ENCODE peak calls at places on chromosomes 11 and 22, in nine cellular contexts. Y is GM23248; U is CD4-positive, alpha-beta memory T cell; G is HCT116; X is left ventricle myocardium inferior; W is Karpas-422; O is psoas muscle; B is K562; T is cardiac muscle cell. A is an unnamed sample. For H3K4me1, the result is how much of the 10 kb centered on the place peaks cover.

GRCh38 chr11:44780940-44781631 is 54.3 kb downstream of the TSPAN18 start:
- DNase-seq in Y (no peak), U (no peak), G (no peak), X (peak), W (no peak), O (peak), B (peak), T (peak), A (peak)

GRCh38 chr11:78576549-78577097 is 2.0 kb upstream of the NARS2 start:
- DNase-seq in Y (no peak), U (no peak), G (no peak), X (no peak), W (no peak), O (no peak), B (no peak), T (no peak), A (no peak)

GRCh38 chr22:27534720-27535125 is 266.8 kb downstream of the MN1 start:
- DNase-seq in Y (peak), U (no peak), G (no peak), X (no peak), W (no peak), O (no peak), B (no peak), T (no peak), A (no peak)

GRCh38 chr11:30987819-30988218 is 381.7 kb downstream of the DCDC1 start:
- DNase-seq in Y (no peak), U (no peak), G (no peak), X (no peak), W (no peak), O (no peak), B (no peak), T (no peak), A (no peak)

GRCh38 chr22:42742940-42743339 is 22.3 kb upstream of the A4GALT start:
- DNase-seq in Y (peak), U (no peak), G (no peak), X (peak), W (peak), O (no peak), B (peak), T (no peak), A (no peak)

GRCh38 chr11:20355221-20356219 is 8.0 kb upstream of the HTATIP2 start:
- DNase-seq in Y (peak), U (no peak), G (peak), X (no peak), W (peak), O (no peak), B (peak), T (peak), A (no peak)

GRCh38 chr22:46453006-46453828 is 84.2 kb downstream of the CELSR1 start:
- DNase-seq in Y (no peak), U (no peak), G (no peak), X (no peak), W (no peak), O (no peak), B (no peak), T (no peak), A (no peak)

GRCh38 chr11:67484847-67485311 is 2.1 kb downstream of the AIP start:
- DNase-seq in Y (no peak), U (peak), G (no peak), X (no peak), W (peak), O (no peak), B (no peak), T (no peak), A (peak)

GRCh38 chr11:61787928-61788491 is 4.4 kb downstream of the TMEM258 start:
- DNase-seq in Y (peak), U (no peak), G (peak), X (no peak), W (peak), O (no peak), B (peak), T (peak), A (no peak)

GRCh38 chr11:3808846-3809623 is 675 bp downstream of the PGAP2 start:
- DNase-seq in Y (peak), U (peak), G (peak), X (no peak), W (peak), O (no peak), B (peak), T (peak), A (peak)

GRCh38 chr22:47129902-47130301 is 367.5 kb downstream of the TBC1D22A start:
- DNase-seq in Y (peak), U (no peak), G (peak), X (peak), W (no peak), O (no peak), B (peak), T (no peak), A (peak)

DNA sequence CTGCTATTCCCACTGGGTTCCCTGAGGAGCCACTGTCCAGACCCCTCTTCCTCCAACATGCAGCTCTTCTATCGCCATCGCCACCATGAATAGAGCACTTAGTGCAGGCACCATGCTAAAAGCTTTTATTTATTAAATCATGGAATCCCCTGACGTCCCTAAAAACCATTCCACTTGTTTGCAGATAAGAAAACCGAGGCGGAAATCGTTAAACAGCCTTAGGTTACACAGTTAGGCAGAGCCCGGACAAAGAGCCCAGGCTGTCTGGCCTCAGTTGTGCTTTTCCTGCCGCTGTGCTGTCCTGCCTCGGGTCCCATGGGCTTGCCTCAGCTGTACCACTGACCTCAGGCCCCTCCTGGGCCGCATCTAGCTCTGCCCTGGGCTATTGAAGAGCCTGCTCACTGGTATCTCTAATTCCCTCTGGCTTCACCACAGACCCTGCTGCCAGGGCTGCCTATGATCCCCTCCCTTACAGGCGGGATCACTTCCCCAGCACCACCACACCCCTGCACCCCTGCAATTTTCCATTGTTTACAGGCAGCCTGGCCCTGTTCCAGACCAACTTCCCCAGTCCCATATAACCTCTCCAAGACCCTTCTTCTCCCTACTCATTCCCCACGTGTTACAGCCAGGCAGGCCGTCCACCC is 13.0 kb upstream of the TUB start:
- DNase-seq in Y (no peak), U (no peak), G (no peak), X (peak), W (no peak), O (no peak), B (no peak), T (no peak), A (no peak)
- H3K4me1 ChIP-seq in Y (under half), U (under half), G (under half), X (half or more), W (under half), O (under half), B (under half), T (under half), A (under half)

GRCh38 chr11:46350695-46351094 is 3.4 kb downstream of the DGKZ start:
- DNase-seq in Y (no peak), U (no peak), G (no peak), X (no peak), W (no peak), O (no peak), B (no peak), T (no peak), A (no peak)
- H3K4me1 ChIP-seq in Y (under half), U (half or more), G (under half), X (half or more), W (half or more), O (under half), B (under half), T (under half), A (under half)

GRCh38 chr11:327581-327923 is 6.9 kb upstream of the IFITM3 start:
- DNase-seq in Y (no peak), U (no peak), G (no peak), X (no peak), W (no peak), O (no peak), B (no peak), T (no peak), A (no peak)
- H3K4me1 ChIP-seq in Y (under half), U (under half), G (under half), X (under half), W (under half), O (under half), B (half or more), T (under half), A (under half)

GRCh38 chr11:11982461-11982860 is 26.0 kb downstream of the DKK3 start:
- DNase-seq in Y (no peak), U (no peak), G (no peak), X (no peak), W (no peak), O (no peak), B (no peak), T (no peak), A (no peak)
- H3K4me1 ChIP-seq in Y (half or more), U (under half), G (under half), X (half or more), W (under half), O (under half), B (under half), T (under half), A (under half)

DNA sequence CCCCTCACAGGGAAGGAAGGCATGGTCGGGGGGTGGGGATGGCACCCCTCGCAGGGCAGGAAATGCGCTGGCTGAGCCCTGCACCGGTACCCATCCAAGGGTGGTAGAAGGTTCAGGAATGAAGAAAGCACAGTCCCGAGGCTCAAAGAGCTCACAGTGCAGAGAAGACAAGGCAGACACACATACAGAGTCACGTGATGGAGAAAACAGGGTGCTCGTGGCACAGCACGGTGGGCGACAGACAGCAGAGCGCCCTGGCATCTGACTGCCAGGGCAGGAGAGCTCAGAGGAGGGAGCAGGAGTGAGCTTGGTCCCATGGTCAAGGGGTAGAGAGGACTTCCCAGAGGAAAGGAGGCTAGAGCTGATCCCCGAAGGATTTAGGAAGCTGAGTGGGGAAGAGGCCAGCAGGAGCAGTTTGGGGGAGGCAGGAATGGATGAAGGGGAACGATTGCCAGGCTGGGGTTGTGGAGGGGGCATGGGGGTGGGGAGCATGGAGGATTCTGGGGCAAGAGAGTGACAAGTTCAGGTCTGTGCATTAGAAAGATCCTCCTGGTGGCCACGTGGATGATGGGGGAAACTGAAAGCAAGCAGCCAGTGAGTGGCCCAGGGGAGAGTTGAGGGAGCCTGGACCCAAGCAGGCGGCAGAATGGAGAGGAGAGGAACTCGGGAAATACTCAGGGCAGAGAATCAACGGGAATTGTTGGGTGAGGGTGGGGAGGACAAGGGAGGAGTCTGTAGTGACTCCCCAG is 43.9 kb downstream of the PDE2A start:
- DNase-seq in Y (no peak), U (no peak), G (no peak), X (no peak), W (no peak), O (no peak), B (peak), T (no peak), A (no peak)
- H3K4me1 ChIP-seq in Y (under half), U (under half), G (under half), X (half or more), W (under half), O (under half), B (under half), T (under half), A (under half)

GRCh38 chr22:29856496-29856895 is 18.4 kb upstream of the ASCC2 start:
- DNase-seq in Y (no peak), U (no peak), G (no peak), X (no peak), W (no peak), O (no peak), B (no peak), T (no peak), A (no peak)

GRCh38 chr22:29855611-29856181 is 17.6 kb upstream of the ASCC2 start:
- DNase-seq in Y (peak), U (no peak), G (no peak), X (peak), W (no peak), O (peak), B (no peak), T (peak), A (no peak)

GRCh38 chr22:29859976-29860766 is 22.1 kb upstream of the ASCC2 start:
- DNase-seq in Y (no peak), U (no peak), G (no peak), X (no peak), W (no peak), O (no peak), B (no peak), T (no peak), A (no peak)

DNA sequence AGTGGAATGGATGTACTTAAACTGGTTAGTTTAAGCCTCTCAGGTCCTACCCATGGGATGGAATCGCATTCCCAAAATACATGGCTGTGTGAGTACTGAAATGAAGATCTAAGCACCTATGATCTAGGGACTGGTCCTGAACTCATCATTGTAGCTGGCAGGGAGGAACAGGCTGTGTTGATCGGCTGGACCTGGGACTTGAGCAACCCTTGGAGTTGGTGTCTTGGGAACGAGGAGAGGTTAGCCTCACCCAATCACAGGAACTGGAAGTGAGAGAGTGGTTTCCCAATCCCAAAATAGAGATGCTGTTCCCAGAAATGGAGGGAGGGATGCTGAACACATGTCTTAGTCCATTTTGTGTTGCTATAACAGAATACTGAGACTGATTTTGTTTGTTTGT is 16.4 kb upstream of the ASCC2 start:
- DNase-seq in Y (no peak), U (no peak), G (no peak), X (no peak), W (no peak), O (no peak), B (no peak), T (no peak), A (no peak)
- H3K4me1 ChIP-seq in Y (under half), U (under half), G (under half), X (under half), W (under half), O (under half), B (under half), T (under half), A (under half)

GRCh38 chr11:10601722-10602281 is 33.3 kb upstream of the LYVE1 start:
- DNase-seq in Y (no peak), U (no peak), G (no peak), X (peak), W (no peak), O (peak), B (no peak), T (no peak), A (peak)

GRCh38 chr11:10602366-10602765 is 33.9 kb upstream of the LYVE1 start:
- DNase-seq in Y (no peak), U (no peak), G (no peak), X (no peak), W (no peak), O (no peak), B (no peak), T (no peak), A (peak)

GRCh38 chr11:10604340-10604748 is 35.9 kb upstream of the LYVE1 start:
- DNase-seq in Y (peak), U (no peak), G (no peak), X (peak), W (no peak), O (peak), B (no peak), T (no peak), A (no peak)

GRCh38 chr11:10602945-10603344 is 34.5 kb upstream of the LYVE1 start:
- DNase-seq in Y (no peak), U (no peak), G (no peak), X (no peak), W (no peak), O (no peak), B (no peak), T (no peak), A (no peak)

DNA sequence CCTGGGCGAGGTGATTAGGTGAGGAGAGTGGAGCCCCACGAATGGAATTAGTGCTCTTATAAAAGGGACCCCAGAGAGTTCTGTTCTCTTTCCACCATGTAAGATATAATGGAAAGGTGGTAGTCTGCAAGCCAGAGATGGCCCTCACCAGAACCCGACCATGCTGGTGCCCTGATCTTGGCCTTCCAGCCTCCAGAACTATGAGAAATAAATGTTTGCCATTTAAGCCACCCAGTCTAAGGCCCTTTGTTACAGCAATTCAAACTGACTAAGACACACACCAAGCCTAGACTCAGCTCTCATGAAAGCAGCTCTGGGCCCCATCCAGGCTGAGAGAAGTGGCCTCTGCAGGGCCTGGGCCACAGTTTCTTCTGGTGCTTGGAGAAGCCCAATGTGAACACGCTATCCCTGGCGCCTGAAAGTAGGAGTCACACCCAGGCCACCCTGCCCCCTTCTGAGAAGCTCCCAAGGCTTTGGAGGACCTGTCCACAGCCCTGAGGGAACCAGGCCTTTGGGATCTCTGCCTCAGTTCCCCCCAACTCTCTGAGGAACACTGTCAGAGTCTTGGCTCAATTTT is 35.3 kb upstream of the LYVE1 start:
- DNase-seq in Y (no peak), U (no peak), G (no peak), X (no peak), W (no peak), O (no peak), B (no peak), T (no peak), A (no peak)
- H3K4me1 ChIP-seq in Y (under half), U (under half), G (under half), X (under half), W (under half), O (under half), B (under half), T (under half), A (under half)

DNA sequence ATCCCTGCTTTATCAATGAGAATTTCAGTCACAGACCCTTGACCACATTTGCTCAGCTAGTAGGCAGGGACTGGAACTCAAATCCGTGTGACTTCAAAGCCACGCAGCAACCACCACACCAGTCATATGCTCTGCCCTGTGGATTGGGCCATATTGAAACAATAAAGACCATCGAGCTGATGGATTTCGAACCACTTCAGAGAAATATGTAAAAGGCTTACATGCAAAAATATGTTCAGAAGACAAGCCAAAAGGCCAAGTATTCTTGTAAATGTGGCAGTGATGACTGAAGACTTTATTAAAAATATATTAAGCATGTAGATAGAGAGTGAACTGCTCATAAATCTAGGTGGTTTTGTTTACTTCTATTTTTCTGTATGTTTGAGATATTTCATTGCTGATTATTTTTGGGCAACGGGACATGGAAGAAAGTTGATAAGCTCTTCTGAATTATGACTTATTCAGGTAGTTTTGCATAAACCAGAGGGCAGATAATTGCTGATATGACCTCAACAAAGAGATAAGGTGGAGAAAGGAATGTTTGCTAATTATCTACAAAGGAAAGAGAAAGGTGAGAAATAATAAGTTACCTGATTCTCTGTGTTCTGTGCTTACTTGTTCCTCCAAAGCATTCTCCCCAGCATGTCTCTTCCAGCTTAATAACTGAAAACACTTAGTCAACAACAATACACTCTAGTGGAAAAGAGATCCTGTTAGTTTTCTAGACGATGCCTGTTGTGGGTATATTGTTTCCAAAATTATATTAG is 99.4 kb downstream of the PDHX start:
- DNase-seq in Y (no peak), U (no peak), G (no peak), X (no peak), W (no peak), O (no peak), B (no peak), T (no peak), A (no peak)
- H3K4me1 ChIP-seq in Y (under half), U (under half), G (under half), X (under half), W (under half), O (under half), B (under half), T (under half), A (under half)

DNA sequence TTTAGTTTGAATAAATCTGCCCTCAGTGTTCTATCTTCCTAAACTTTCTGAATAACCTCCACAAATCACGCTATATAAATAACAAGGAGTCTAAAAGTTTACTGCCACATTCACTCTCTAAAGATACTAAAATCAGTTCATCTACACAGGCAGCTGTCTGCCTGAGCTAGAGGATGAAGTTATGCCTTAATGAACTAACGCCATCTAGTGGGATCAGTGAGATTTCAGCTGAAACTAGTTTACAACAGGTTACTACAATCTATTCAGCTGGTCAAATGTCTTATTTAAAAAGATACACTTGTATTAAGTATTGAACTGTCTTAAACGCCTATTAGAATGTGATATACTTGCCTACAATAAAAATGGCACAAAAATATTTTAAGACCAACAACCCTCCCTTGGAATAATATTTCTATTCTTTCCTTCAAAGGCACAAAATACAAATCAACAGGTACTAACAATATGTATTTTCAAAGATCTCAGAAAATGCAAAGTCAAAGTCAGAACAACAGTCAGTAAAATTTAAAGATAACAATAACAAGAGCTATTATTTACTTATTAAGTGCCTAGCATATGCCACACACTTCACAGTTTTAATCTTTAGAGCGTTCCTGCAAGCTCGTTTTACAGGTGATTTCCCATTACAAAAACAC is 84.1 kb downstream of the LARGE2 start:
- DNase-seq in Y (peak), U (peak), G (peak), X (no peak), W (peak), O (no peak), B (peak), T (peak), A (no peak)
- H3K4me1 ChIP-seq in Y (under half), U (under half), G (under half), X (under half), W (half or more), O (under half), B (under half), T (under half), A (under half)